ENCODE peak calls at places on chromosomes 11 and 22, in four cellular contexts. R, D, W and V are unnamed samples.

GRCh38 chr11:64659417-64660144 is 63.4 kb downstream of the NRXN2 start:
- DNase-seq in R (peak), W (peak), D (peak), V (no peak)

GRCh38 chr11:16356751-16357365 is 512 bp upstream of the SOX6 start:
- DNase-seq in W (no peak), D (no peak), R (no peak), V (no peak)

GRCh38 chr22:23675502-23676415 is 15.1 kb upstream of the RGL4 start:
- DNase-seq in R (no peak), W (no peak), D (peak), V (peak)

GRCh38 chr11:44623716-44624491 is 58.4 kb downstream of the CD82 start:
- DNase-seq in W (no peak), R (no peak), D (no peak), V (peak)

GRCh38 chr11:75792127-75792731 is 22.8 kb upstream of the UVRAG start:
- DNase-seq in D (no peak), W (no peak), R (no peak), V (no peak)

GRCh38 chr11:57752954-57753353 is 1.3 kb upstream of the BTBD18 start:
- DNase-seq in R (no peak), W (no peak), D (no peak), V (no peak)

GRCh38 chr22:28909375-28909774 is 26.0 kb downstream of the ZNRF3 start:
- DNase-seq in R (peak), W (no peak), D (peak), V (no peak)

GRCh38 chr11:72782081-72782920 is 11.5 kb downstream of the STARD10 start:
- DNase-seq in R (no peak), W (peak), D (no peak), V (peak)

GRCh38 chr22:49132009-49132408 is 695.7 kb downstream of the BRD1 start:
- DNase-seq in W (no peak), R (no peak), D (no peak), V (no peak)

GRCh38 chr11:111917312-111917711 is 1.4 kb upstream of the C11orf52 start:
- DNase-seq in D (no peak), W (no peak), R (no peak), V (no peak)

GRCh38 chr11:33630936-33631748 is 69.5 kb downstream of the C11orf91 start:
- DNase-seq in R (peak), D (peak), W (peak), V (no peak)

GRCh38 chr11:8019671-8020597 is 32.8 kb downstream of the EIF3F start:
- DNase-seq in R (peak), W (peak), D (peak), V (peak)

GRCh38 chr11:35689081-35689996 is 26.8 kb downstream of the TRIM44 start:
- DNase-seq in W (no peak), R (no peak), D (no peak), V (no peak)

GRCh38 chr22:50706481-50707125 is 31.4 kb upstream of the ACR start:
- DNase-seq in W (no peak), D (no peak), R (no peak), V (no peak)

GRCh38 chr11:9014826-9015225 is 11.0 kb upstream of the NRIP3 start:
- DNase-seq in W (no peak), D (no peak), R (no peak), V (no peak)

GRCh38 chr11:11876458-11876857 is 34.7 kb downstream of the USP47 start:
- DNase-seq in R (no peak), W (peak), D (no peak), V (no peak)

GRCh38 chr11:108588287-108588686 is 5.3 kb downstream of the EXPH5 start:
- DNase-seq in D (no peak), W (no peak), R (no peak), V (no peak)

GRCh38 chr22:23067691-23068090 is 2.6 kb upstream of the GNAZ start:
- DNase-seq in W (no peak), R (no peak), D (no peak), V (no peak)

GRCh38 chr11:105027671-105028070 is 4.7 kb upstream of the CASP5 start:
- DNase-seq in R (no peak), D (no peak), W (no peak), V (no peak)

GRCh38 chr11:8253566-8253965 is 10.1 kb downstream of the LMO1 start:
- DNase-seq in R (no peak), D (no peak), W (no peak), V (no peak)

GRCh38 chr22:50684501-50684900 is 11.9 kb downstream of the SHANK3 start:
- DNase-seq in R (no peak), W (no peak), D (no peak), V (no peak)

GRCh38 chr11:45543808-45544422 is 121.5 kb downstream of the CHST1 start:
- DNase-seq in R (peak), D (no peak), W (peak), V (no peak)

GRCh38 chr11:11028017-11028692 is 170.3 kb upstream of the ZBED5 start:
- DNase-seq in W (peak), R (peak), D (peak), V (peak)

GRCh38 chr11:95385577-95385976 is 154.6 kb upstream of the SESN3 start:
- DNase-seq in R (no peak), W (no peak), D (no peak), V (no peak)

GRCh38 chr11:1087961-1088926 is 13.6 kb downstream of the MUC2 start:
- DNase-seq in D (no peak), W (no peak), R (no peak), V (no peak)

GRCh38 chr11:1516273-1517067 is 29.9 kb upstream of the MOB2 start:
- DNase-seq in W (peak), D (no peak), R (peak), V (no peak)